ENCODE peak calls at places on chromosomes 5 and 9, in ten cellular contexts. Y is AG10803, Q is AG08396, S is ELR, D is breast epithelium, N is AG04450, W is GM03348, I is iris pigment epithelial cell, V is psoas muscle, A is fibroblast of the aortic adventitia. H is an unnamed sample.

GRCh38 chr5:132489871-132490483 is 596 bp downstream of the IRF1 start:
- DNase-seq in V (peak), Y (peak), W (peak), I (peak), A (peak), Q (peak), S (peak), N (no peak), D (no peak), H (no peak)

GRCh38 chr5:137199966-137200365 is 299.2 kb downstream of the SPOCK1 start:
- DNase-seq in W (peak), S (peak), I (no peak), Y (peak), A (peak), V (no peak), N (no peak), D (no peak), Q (peak), H (no peak)

GRCh38 chr9:107711528-107711927 is 222.0 kb upstream of the KLF4 start:
- DNase-seq in S (peak), A (peak), Y (peak), V (peak), W (peak), I (peak), Q (peak), N (peak), D (no peak), H (peak)

GRCh38 chr9:105296889-105297288 is 52.4 kb downstream of the SLC44A1 start:
- DNase-seq in V (no peak), Y (peak), Q (peak), N (peak), S (peak), D (no peak), A (peak), W (peak), I (peak), H (peak)

GRCh38 chr5:131999471-131999931 is 12.0 kb downstream of the ACSL6 start:
- DNase-seq in V (no peak), Q (no peak), N (no peak), I (no peak), D (no peak), Y (no peak), W (no peak), S (no peak), A (no peak), H (no peak)

GRCh38 chr5:173884402-173885053 is 3.6 kb upstream of the CPEB4 start:
- DNase-seq in W (no peak), V (no peak), A (no peak), I (no peak), Y (no peak), S (no peak), Q (no peak), N (no peak), D (no peak), H (no peak)

GRCh38 chr5:96920956-96921355 is 14.9 kb upstream of the LNPEP start:
- DNase-seq in N (no peak), Q (no peak), I (no peak), S (no peak), W (no peak), A (no peak), V (no peak), Y (no peak), D (no peak), H (no peak)

GRCh38 chr5:108361771-108362170 is 20.1 kb downstream of the FBXL17 start:
- DNase-seq in V (no peak), W (no peak), D (no peak), Q (no peak), Y (no peak), I (peak), A (peak), S (no peak), N (no peak), H (no peak)

GRCh38 chr5:44644628-44645027 is 164.1 kb upstream of the MRPS30 start:
- DNase-seq in W (no peak), I (no peak), V (no peak), D (no peak), Y (no peak), S (no peak), N (no peak), Q (no peak), A (no peak), H (no peak)

GRCh38 chr5:73625314-73625904 is 587 bp upstream of the ARHGEF28 start:
- DNase-seq in I (peak), Q (no peak), Y (peak), D (peak), A (peak), N (no peak), V (no peak), W (peak), S (no peak), H (no peak)

GRCh38 chr5:81208904-81209303 is 24.2 kb upstream of the CKMT2 start:
- DNase-seq in S (peak), A (no peak), W (no peak), N (no peak), Y (no peak), Q (no peak), V (no peak), D (no peak), I (no peak), H (peak)

GRCh38 chr5:2415678-2416077 is 335.8 kb downstream of the IRX2 start:
- DNase-seq in V (no peak), A (no peak), D (no peak), Y (no peak), S (no peak), N (no peak), W (no peak), Q (no peak), I (no peak), H (no peak)

GRCh38 chr9:125106285-125106893 is 36.9 kb downstream of the SCAI start:
- DNase-seq in Y (peak), N (peak), D (no peak), Q (peak), A (peak), S (peak), I (peak), W (peak), V (no peak), H (no peak)

H was measured in epithelial cell of prostate.